ENCODE peak calls at places on chromosomes 1 and 21, in nine cellular contexts. P, Z, J, H, B, W, T, M and Q are unnamed samples.
A peak's percentile ranks its signal among the peaks of the same experiment; 100 is the strongest.

GRCh38 chr1:19067187-19067911 is 110.9 kb upstream of the IFFO2 start:
- DNase-seq in P (no peak), Z (no peak), J (peak; percentile 41), H (no peak), B (no peak), W (no peak), T (peak; percentile 29), M (no peak), Q (no peak)

GRCh38 chr1:111747282-111747734 is 8.1 kb upstream of the INKA2 start:
- DNase-seq in P (peak; percentile 89), Z (peak; percentile 56), J (no peak), H (peak; percentile 84), B (peak; percentile 44), W (peak; percentile 39), T (peak; percentile 71), M (peak; percentile 73), Q (peak; percentile 87)

GRCh38 chr1:14538335-14538734 is 60.1 kb upstream of the KAZN start:
- DNase-seq in P (no peak), Z (no peak), J (no peak), H (no peak), B (no peak), W (no peak), T (no peak), M (no peak), Q (no peak)

GRCh38 chr1:145918992-145919939 is 749 bp upstream of the PEX11B start:
- DNase-seq in P (peak; percentile 41), Z (peak; percentile 70), J (peak; percentile 17), H (peak; percentile 39), B (no peak), W (no peak), T (peak; percentile 72), M (peak; percentile 65), Q (peak; percentile 35)

GRCh38 chr1:15260418-15261154 is 13.6 kb downstream of the FHAD1 start:
- DNase-seq in P (no peak), Z (no peak), J (no peak), H (no peak), B (no peak), W (no peak), T (no peak), M (no peak), Q (no peak)

GRCh38 chr1:51973587-51974474 is 16.7 kb downstream of the RAB3B start:
- DNase-seq in P (peak; percentile 14), Z (no peak), J (no peak), H (no peak), B (no peak), W (no peak), T (no peak), M (no peak), Q (no peak)

GRCh38 chr1:153929433-153929825 is 6.7 kb upstream of the GATAD2B start:
- DNase-seq in P (no peak), Z (no peak), J (no peak), H (no peak), B (no peak), W (no peak), T (no peak), M (no peak), Q (no peak)

GRCh38 chr1:116764466-116764896 is 10.3 kb downstream of the CD2 start:
- DNase-seq in P (no peak), Z (no peak), J (no peak), H (no peak), B (peak; percentile 66), W (peak; percentile 71), T (no peak), M (no peak), Q (no peak)

GRCh38 chr1:90357980-90358379 is 359.1 kb downstream of the BARHL2 start:
- DNase-seq in P (no peak), Z (no peak), J (no peak), H (no peak), B (no peak), W (no peak), T (no peak), M (no peak), Q (no peak)

GRCh38 chr1:235410467-235410866 is 43.2 kb downstream of the TBCE start:
- DNase-seq in P (no peak), Z (no peak), J (no peak), H (no peak), B (no peak), W (no peak), T (no peak), M (no peak), Q (no peak)

GRCh38 chr1:16720403-16721223 is 19.7 kb upstream of the RNU1-4 start:
- DNase-seq in P (no peak), Z (no peak), J (no peak), H (no peak), B (no peak), W (no peak), T (peak; percentile 6), M (no peak), Q (peak; percentile 53)

GRCh38 chr21:42331660-42332059 is 16.5 kb upstream of the TFF3 start:
- DNase-seq in P (no peak), Z (no peak), J (no peak), H (no peak), B (no peak), W (no peak), T (no peak), M (no peak), Q (no peak)

GRCh38 chr1:83920320-83920719 is 78.6 kb downstream of the TTLL7 start:
- DNase-seq in P (no peak), Z (no peak), J (no peak), H (no peak), B (no peak), W (no peak), T (no peak), M (no peak), Q (no peak)

GRCh38 chr1:118154220-118154619 is 30.8 kb downstream of the SPAG17 start:
- DNase-seq in P (no peak), Z (no peak), J (no peak), H (no peak), B (no peak), W (no peak), T (no peak), M (no peak), Q (no peak)

GRCh38 chr1:12464627-12465056 is 153.4 kb downstream of the DHRS3 start:
- DNase-seq in P (peak; percentile 94), Z (peak; percentile 70), J (no peak), H (no peak), B (no peak), W (no peak), T (no peak), M (peak; percentile 51), Q (no peak)
- H3K4me1 ChIP-seq in P (peaks cover 50% of the 10 kb centered on the region), Z (peaks cover 6% of the 10 kb centered on the region), J (peaks cover 13% of the 10 kb centered on the region), H (no peaks in the 10 kb centered on the region), B (peaks cover 5% of the 10 kb centered on the region), W (peaks cover 4% of the 10 kb centered on the region), T (peaks cover 53% of the 10 kb centered on the region), M (peaks cover 65% of the 10 kb centered on the region), Q (peaks cover 5% of the 10 kb centered on the region)

GRCh38 chr1:32303997-32304622 is 12.2 kb downstream of the HDAC1 start:
- DNase-seq in P (peak; percentile 16), Z (no peak), J (no peak), H (no peak), B (no peak), W (no peak), T (no peak), M (no peak), Q (no peak)

GRCh38 chr1:32299327-32299726 is 7.4 kb downstream of the HDAC1 start:
- DNase-seq in P (no peak), Z (no peak), J (no peak), H (no peak), B (no peak), W (no peak), T (no peak), M (no peak), Q (no peak)

GRCh38 chr1:32305310-32305709 is 13.4 kb downstream of the HDAC1 start:
- DNase-seq in P (no peak), Z (no peak), J (no peak), H (no peak), B (no peak), W (no peak), T (no peak), M (no peak), Q (no peak)

GRCh38 chr1:32307313-32307712 is 15.4 kb downstream of the HDAC1 start:
- DNase-seq in P (peak; percentile 46), Z (no peak), J (no peak), H (no peak), B (no peak), W (no peak), T (no peak), M (no peak), Q (no peak)

GRCh38 chr1:32303358-32303757 is 11.5 kb downstream of the HDAC1 start:
- DNase-seq in P (no peak), Z (no peak), J (no peak), H (no peak), B (no peak), W (no peak), T (no peak), M (no peak), Q (no peak)
- H3K36me3 ChIP-seq in P (peaks cover 29% of the 10 kb centered on the region), Z (no peaks in the 10 kb centered on the region), J (peaks cover 76% of the 10 kb centered on the region), H (peaks cover 4% of the 10 kb centered on the region), B (peaks cover 3% of the 10 kb centered on the region), W (peaks cover 34% of the 10 kb centered on the region), T (no peaks in the 10 kb centered on the region), M (peaks cover 30% of the 10 kb centered on the region), Q (no peaks in the 10 kb centered on the region)

GRCh38 chr1:183887826-183888819 is 83.2 kb downstream of the RGL1 start:
- DNase-seq in P (no peak), Z (no peak), J (no peak), H (no peak), B (peak; percentile 43), W (peak; percentile 5), T (no peak), M (no peak), Q (no peak)
- H3K4me1 ChIP-seq in P (peaks cover 28% of the 10 kb centered on the region), Z (no peaks in the 10 kb centered on the region), J (no peaks in the 10 kb centered on the region), H (no peaks in the 10 kb centered on the region), B (peaks cover 31% of the 10 kb centered on the region), W (peaks cover 32% of the 10 kb centered on the region), T (peaks cover 23% of the 10 kb centered on the region), M (peaks cover 45% of the 10 kb centered on the region), Q (no peaks in the 10 kb centered on the region)

GRCh38 chr1:23791434-23792047 is 596 bp downstream of the LYPLA2 start:
- DNase-seq in P (peak; percentile 56), Z (no peak), J (no peak), H (no peak), B (peak; percentile 36), W (no peak), T (peak; percentile 50), M (no peak), Q (peak; percentile 59)

GRCh38 chr1:23792151-23792945 is 1.4 kb downstream of the LYPLA2 start:
- DNase-seq in P (peak; percentile 17), Z (no peak), J (no peak), H (no peak), B (no peak), W (no peak), T (no peak), M (peak; percentile 36), Q (peak; percentile 49)

GRCh38 chr1:23787701-23788100 is 3.2 kb upstream of the LYPLA2 start:
- DNase-seq in P (no peak), Z (no peak), J (no peak), H (no peak), B (no peak), W (no peak), T (no peak), M (peak; percentile 9), Q (no peak)

GRCh38 chr1:23790696-23791433 is at the start of gene LYPLA2:
- DNase-seq in P (peak; percentile 98), Z (peak; percentile 92), J (no peak), H (peak; percentile 86), B (peak; percentile 79), W (peak; percentile 78), T (peak; percentile 94), M (peak; percentile 97), Q (peak; percentile 96)

DNA sequence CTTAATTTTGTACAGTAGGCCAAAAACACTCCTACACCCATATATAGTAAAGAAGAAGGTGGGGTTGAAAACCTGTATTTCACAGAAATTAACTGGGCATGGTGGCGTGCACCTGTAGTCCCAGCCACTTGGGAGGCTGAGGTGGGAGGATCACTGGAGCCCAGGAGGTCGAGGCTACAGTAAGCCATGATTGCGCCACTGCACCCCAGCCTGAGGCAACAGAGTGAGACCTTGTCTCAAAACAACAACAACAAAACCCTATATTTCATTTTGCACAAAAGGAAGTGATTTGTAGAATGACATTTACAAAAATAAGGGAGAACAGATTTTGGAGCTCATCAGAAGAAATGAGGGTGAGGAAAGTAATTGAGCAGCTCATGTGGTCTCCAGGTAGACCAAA is 2.2 kb upstream of the LYPLA2 start:
- DNase-seq in P (no peak), Z (no peak), J (no peak), H (no peak), B (no peak), W (no peak), T (no peak), M (peak; percentile 12), Q (no peak)
- H3K36me3 ChIP-seq in P (peaks cover 37% of the 10 kb centered on the region), Z (no peaks in the 10 kb centered on the region), J (peaks cover 62% of the 10 kb centered on the region), H (peaks cover 7% of the 10 kb centered on the region), B (peaks cover 8% of the 10 kb centered on the region), W (peaks cover 24% of the 10 kb centered on the region), T (no peaks in the 10 kb centered on the region), M (peaks cover 39% of the 10 kb centered on the region), Q (no peaks in the 10 kb centered on the region)